ENCODE peak calls at places on chromosomes 5 and 9, in seven cellular contexts. One of them, this sample, is unnamed.

GRCh38 chr5:98770158-98770910 is 3.1 kb upstream of the RGMB start:
- DNase-seq in cardiac fibroblast: peak; percentile 66
- DNase-seq in lung: peak; percentile 55
- DNase-seq in fibroblast of the aortic adventitia: peak; percentile 75
- DNase-seq in lower leg skin: peak; percentile 92
- DNase-seq in OCI-LY7: no peak
- DNase-seq in AG10803: peak; percentile 73
- DNase-seq in this sample: peak; percentile 80

GRCh38 chr5:94690778-94691177 is 72.3 kb downstream of the SLF1 start:
- DNase-seq in cardiac fibroblast: peak; percentile 6
- DNase-seq in lung: no peak
- DNase-seq in fibroblast of the aortic adventitia: no peak
- DNase-seq in lower leg skin: no peak
- DNase-seq in OCI-LY7: no peak
- DNase-seq in AG10803: no peak
- DNase-seq in this sample: peak; percentile 51

GRCh38 chr5:63125862-63126261 is 547.2 kb downstream of the LRRC70 start:
- DNase-seq in cardiac fibroblast: peak; percentile 67
- DNase-seq in lung: no peak
- DNase-seq in fibroblast of the aortic adventitia: peak; percentile 52
- DNase-seq in lower leg skin: no peak
- DNase-seq in OCI-LY7: peak; percentile 8
- DNase-seq in AG10803: peak; percentile 30
- DNase-seq in this sample: peak; percentile 62

GRCh38 chr5:172299916-172300439 is 16.4 kb upstream of the UBTD2 start:
- DNase-seq in cardiac fibroblast: peak; percentile 61
- DNase-seq in lung: no peak
- DNase-seq in fibroblast of the aortic adventitia: no peak
- DNase-seq in lower leg skin: no peak
- DNase-seq in OCI-LY7: no peak
- DNase-seq in AG10803: no peak
- DNase-seq in this sample: peak; percentile 50

GRCh38 chr9:83469722-83470121 is 68.5 kb downstream of the FRMD3 start:
- DNase-seq in cardiac fibroblast: no peak
- DNase-seq in lung: no peak
- DNase-seq in fibroblast of the aortic adventitia: no peak
- DNase-seq in lower leg skin: no peak
- DNase-seq in OCI-LY7: no peak
- DNase-seq in AG10803: no peak
- DNase-seq in this sample: no peak

GRCh38 chr5:63916786-63917185 is 45.5 kb downstream of the HTR1A start:
- DNase-seq in cardiac fibroblast: peak; percentile 1
- DNase-seq in lung: no peak
- DNase-seq in fibroblast of the aortic adventitia: no peak
- DNase-seq in lower leg skin: no peak
- DNase-seq in OCI-LY7: no peak
- DNase-seq in AG10803: peak; percentile 9
- DNase-seq in this sample: peak; percentile 24

GRCh38 chr5:135220394-135221186 is 178.4 kb downstream of the MACROH2A1 start:
- DNase-seq in cardiac fibroblast: no peak
- DNase-seq in lung: no peak
- DNase-seq in fibroblast of the aortic adventitia: no peak
- DNase-seq in lower leg skin: peak; percentile 64
- DNase-seq in OCI-LY7: no peak
- DNase-seq in AG10803: no peak
- DNase-seq in this sample: no peak

GRCh38 chr5:116423587-116424257 is 150.9 kb downstream of the SEMA6A start:
- DNase-seq in cardiac fibroblast: no peak
- DNase-seq in lung: no peak
- DNase-seq in fibroblast of the aortic adventitia: no peak
- DNase-seq in lower leg skin: no peak
- DNase-seq in OCI-LY7: no peak
- DNase-seq in AG10803: no peak
- DNase-seq in this sample: no peak

GRCh38 chr5:17167171-17167891 is 50.1 kb upstream of the BASP1 start:
- DNase-seq in cardiac fibroblast: no peak
- DNase-seq in lung: no peak
- DNase-seq in fibroblast of the aortic adventitia: no peak
- DNase-seq in lower leg skin: no peak
- DNase-seq in OCI-LY7: no peak
- DNase-seq in AG10803: no peak
- DNase-seq in this sample: peak; percentile 62

GRCh38 chr9:21711504-21711903 is 90.9 kb upstream of the MTAP start:
- DNase-seq in cardiac fibroblast: no peak
- DNase-seq in lung: no peak
- DNase-seq in fibroblast of the aortic adventitia: no peak
- DNase-seq in lower leg skin: no peak
- DNase-seq in OCI-LY7: no peak
- DNase-seq in AG10803: peak; percentile 39
- DNase-seq in this sample: no peak

GRCh38 chr5:1288439-1289335 is 6.2 kb downstream of the TERT start:
- DNase-seq in cardiac fibroblast: no peak
- DNase-seq in lung: no peak
- DNase-seq in fibroblast of the aortic adventitia: no peak
- DNase-seq in lower leg skin: peak; percentile 72
- DNase-seq in OCI-LY7: no peak
- DNase-seq in AG10803: no peak
- DNase-seq in this sample: no peak

GRCh38 chr9:137255448-137256114 is 454 bp downstream of the NELFB start:
- DNase-seq in cardiac fibroblast: peak; percentile 45
- DNase-seq in lung: no peak
- DNase-seq in fibroblast of the aortic adventitia: peak; percentile 22
- DNase-seq in lower leg skin: no peak
- DNase-seq in OCI-LY7: peak; percentile 42
- DNase-seq in AG10803: peak; percentile 24
- DNase-seq in this sample: peak; percentile 45

GRCh38 chr5:74516217-74516636 is 124.3 kb downstream of the ENC1 start:
- DNase-seq in cardiac fibroblast: no peak
- DNase-seq in lung: no peak
- DNase-seq in fibroblast of the aortic adventitia: peak; percentile 29
- DNase-seq in lower leg skin: no peak
- DNase-seq in OCI-LY7: no peak
- DNase-seq in AG10803: peak; percentile 46
- DNase-seq in this sample: peak; percentile 26

GRCh38 chr9:76916231-76916630 is 10.3 kb upstream of the PRUNE2 start:
- DNase-seq in cardiac fibroblast: no peak
- DNase-seq in lung: no peak
- DNase-seq in fibroblast of the aortic adventitia: no peak
- DNase-seq in lower leg skin: no peak
- DNase-seq in OCI-LY7: no peak
- DNase-seq in AG10803: no peak
- DNase-seq in this sample: no peak

GRCh38 chr9:87405677-87406544 is 91.8 kb upstream of the DAPK1 start:
- DNase-seq in cardiac fibroblast: peak; percentile 76
- DNase-seq in lung: peak; percentile 48
- DNase-seq in fibroblast of the aortic adventitia: peak; percentile 48
- DNase-seq in lower leg skin: peak; percentile 87
- DNase-seq in OCI-LY7: no peak
- DNase-seq in AG10803: peak; percentile 53
- DNase-seq in this sample: peak; percentile 25

GRCh38 chr5:51465165-51465564 is 81.9 kb downstream of the ISL1 start:
- DNase-seq in cardiac fibroblast: no peak
- DNase-seq in lung: no peak
- DNase-seq in fibroblast of the aortic adventitia: no peak
- DNase-seq in lower leg skin: no peak
- DNase-seq in OCI-LY7: no peak
- DNase-seq in AG10803: no peak
- DNase-seq in this sample: peak; percentile 26

GRCh38 chr9:25117791-25118190 is 560.5 kb downstream of the TUSC1 start:
- DNase-seq in cardiac fibroblast: no peak
- DNase-seq in lung: no peak
- DNase-seq in fibroblast of the aortic adventitia: no peak
- DNase-seq in lower leg skin: no peak
- DNase-seq in OCI-LY7: no peak
- DNase-seq in AG10803: no peak
- DNase-seq in this sample: no peak

GRCh38 chr5:117102591-117102990 is 528.0 kb upstream of the SEMA6A start:
- DNase-seq in cardiac fibroblast: no peak
- DNase-seq in lung: no peak
- DNase-seq in fibroblast of the aortic adventitia: no peak
- DNase-seq in lower leg skin: no peak
- DNase-seq in OCI-LY7: no peak
- DNase-seq in AG10803: no peak
- DNase-seq in this sample: no peak

GRCh38 chr9:95494416-95495371 is 22.1 kb downstream of the PTCH1 start:
- DNase-seq in cardiac fibroblast: no peak
- DNase-seq in lung: no peak
- DNase-seq in fibroblast of the aortic adventitia: no peak
- DNase-seq in lower leg skin: peak; percentile 89
- DNase-seq in OCI-LY7: peak; percentile 98
- DNase-seq in AG10803: no peak
- DNase-seq in this sample: peak; percentile 10

GRCh38 chr9:99966720-99967119 is 60.3 kb downstream of the STX17 start:
- DNase-seq in cardiac fibroblast: no peak
- DNase-seq in lung: no peak
- DNase-seq in fibroblast of the aortic adventitia: peak; percentile 4
- DNase-seq in lower leg skin: no peak
- DNase-seq in OCI-LY7: no peak
- DNase-seq in AG10803: peak; percentile 12
- DNase-seq in this sample: peak; percentile 35

GRCh38 chr9:122464633-122465567 is 12.8 kb downstream of the OR1J1 start:
- DNase-seq in cardiac fibroblast: peak; percentile 97
- DNase-seq in lung: peak; percentile 84
- DNase-seq in fibroblast of the aortic adventitia: peak; percentile 94
- DNase-seq in lower leg skin: peak; percentile 92
- DNase-seq in OCI-LY7: peak; percentile 83
- DNase-seq in AG10803: peak; percentile 95
- DNase-seq in this sample: peak; percentile 86
- H3K4me3 ChIP-seq in cardiac fibroblast: peak overlapping the region; percentile 32
- H3K4me3 ChIP-seq in lung: peak overlapping the region; percentile 4
- H3K4me3 ChIP-seq in fibroblast of the aortic adventitia: peak overlapping the region; percentile 54
- H3K4me3 ChIP-seq in lower leg skin: peak overlapping the region; percentile 4
- H3K4me3 ChIP-seq in OCI-LY7: peak overlapping the region; percentile 59
- H3K4me3 ChIP-seq in AG10803: peak overlapping the region; percentile 51
- H3K4me3 ChIP-seq in this sample: peak overlapping the region; percentile 34

DNA sequence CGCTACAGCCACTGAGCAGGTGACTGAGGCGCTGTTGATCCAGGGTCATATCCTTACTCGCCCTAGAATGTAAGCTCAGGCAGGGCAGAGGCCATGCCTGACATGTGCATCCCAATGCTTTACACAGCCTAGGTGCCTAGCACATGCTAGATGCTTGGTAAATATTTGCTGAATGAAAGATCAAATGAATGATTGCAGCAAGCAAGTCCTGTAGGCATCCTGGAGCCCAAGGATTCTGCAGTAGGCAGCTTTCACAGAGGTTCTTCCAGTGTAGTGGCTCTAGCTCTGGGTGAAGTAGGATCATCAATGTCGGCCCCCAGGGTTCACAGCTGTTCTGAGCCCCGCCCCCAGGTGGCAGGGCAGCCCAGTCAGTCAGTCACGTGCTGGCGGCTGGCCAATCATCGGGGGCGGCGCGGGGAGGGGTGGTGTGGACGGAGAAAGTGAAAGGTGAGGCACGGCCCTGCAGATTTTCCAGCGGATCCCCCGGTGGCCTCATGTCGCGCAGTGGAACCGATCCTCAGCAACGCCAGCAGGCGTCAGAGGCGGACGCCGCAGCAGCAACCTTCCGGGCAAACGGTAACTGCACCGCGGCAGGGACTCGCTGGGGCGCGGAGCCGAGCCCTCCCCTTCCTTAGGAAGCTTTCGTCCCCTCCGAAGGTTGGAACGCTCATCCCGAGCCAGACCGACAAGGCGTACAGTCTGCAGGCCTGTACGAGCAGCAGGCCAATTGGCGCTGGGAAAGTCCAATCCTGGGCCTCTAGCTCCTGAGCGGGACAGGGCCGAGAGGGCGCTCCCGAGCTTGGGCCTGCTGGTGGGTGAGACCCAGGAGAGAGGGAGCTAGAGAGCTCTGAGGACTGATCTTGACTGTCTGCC is at the start of gene GALT:
- DNase-seq in cardiac fibroblast: peak; percentile 87
- DNase-seq in lung: peak; percentile 99
- DNase-seq in fibroblast of the aortic adventitia: peak; percentile 79
- DNase-seq in lower leg skin: peak; percentile 99
- DNase-seq in OCI-LY7: peak; percentile 93
- DNase-seq in AG10803: peak; percentile 81
- DNase-seq in this sample: peak; percentile 84
- TF ChIP-seq CTCF in cardiac fibroblast: peak; percentile 58
- TF ChIP-seq CTCF in lung: peak; percentile 22
- TF ChIP-seq CTCF in fibroblast of the aortic adventitia: peak; percentile 59
- TF ChIP-seq CTCF in lower leg skin: no peak
- TF ChIP-seq CTCF in OCI-LY7: peak; percentile 80
- TF ChIP-seq CTCF in AG10803: peak; percentile 61
- TF ChIP-seq CTCF in this sample: peak; percentile 64

GRCh38 chr9:127835930-127836586 is 18.4 kb downstream of the ENG start:
- DNase-seq in cardiac fibroblast: peak; percentile 80
- DNase-seq in lung: no peak
- DNase-seq in fibroblast of the aortic adventitia: peak; percentile 63
- DNase-seq in lower leg skin: no peak
- DNase-seq in OCI-LY7: no peak
- DNase-seq in AG10803: peak; percentile 82
- DNase-seq in this sample: peak; percentile 65
- H3K4me3 ChIP-seq in cardiac fibroblast: no peak overlapping the region
- H3K4me3 ChIP-seq in lung: no peak overlapping the region
- H3K4me3 ChIP-seq in fibroblast of the aortic adventitia: no peak overlapping the region
- H3K4me3 ChIP-seq in lower leg skin: no peak overlapping the region
- H3K4me3 ChIP-seq in OCI-LY7: no peak overlapping the region
- H3K4me3 ChIP-seq in AG10803: peak overlapping the region; percentile 40
- H3K4me3 ChIP-seq in this sample: no peak overlapping the region

GRCh38 chr5:140339636-140340035 is 6.8 kb downstream of the HBEGF start:
- DNase-seq in cardiac fibroblast: no peak
- DNase-seq in lung: no peak
- DNase-seq in fibroblast of the aortic adventitia: no peak
- DNase-seq in lower leg skin: no peak
- DNase-seq in OCI-LY7: no peak
- DNase-seq in AG10803: no peak
- DNase-seq in this sample: no peak

GRCh38 chr5:140336388-140336787 is 10.0 kb downstream of the HBEGF start:
- DNase-seq in cardiac fibroblast: peak; percentile 37
- DNase-seq in lung: no peak
- DNase-seq in fibroblast of the aortic adventitia: no peak
- DNase-seq in lower leg skin: no peak
- DNase-seq in OCI-LY7: no peak
- DNase-seq in AG10803: peak; percentile 21
- DNase-seq in this sample: no peak

GRCh38 chr5:140337880-140338279 is 8.5 kb downstream of the HBEGF start:
- DNase-seq in cardiac fibroblast: no peak
- DNase-seq in lung: no peak
- DNase-seq in fibroblast of the aortic adventitia: no peak
- DNase-seq in lower leg skin: no peak
- DNase-seq in OCI-LY7: no peak
- DNase-seq in AG10803: no peak
- DNase-seq in this sample: no peak

GRCh38 chr5:140338918-140339317 is 7.5 kb downstream of the HBEGF start:
- DNase-seq in cardiac fibroblast: no peak
- DNase-seq in lung: no peak
- DNase-seq in fibroblast of the aortic adventitia: no peak
- DNase-seq in lower leg skin: no peak
- DNase-seq in OCI-LY7: no peak
- DNase-seq in AG10803: no peak
- DNase-seq in this sample: no peak

DNA sequence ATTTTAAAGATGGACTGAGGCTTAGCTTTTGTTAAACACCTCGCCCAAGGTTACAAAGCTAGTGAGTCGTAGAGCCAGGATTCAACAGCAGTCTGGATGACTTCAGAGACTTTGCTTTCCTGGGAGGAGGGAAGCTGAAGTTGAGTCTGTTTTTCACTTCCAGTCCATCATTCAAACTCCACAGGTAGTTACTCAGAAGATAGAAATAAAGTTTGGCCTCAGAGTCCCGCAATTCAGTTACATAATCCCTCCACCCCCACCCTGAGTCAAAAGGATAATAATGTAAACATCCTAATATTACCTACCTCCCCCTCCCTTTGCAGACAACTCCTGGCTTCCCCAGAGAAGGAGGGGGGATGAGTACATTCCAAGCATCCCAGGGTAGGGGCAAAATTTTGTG is 8.1 kb downstream of the HBEGF start:
- DNase-seq in cardiac fibroblast: no peak
- DNase-seq in lung: no peak
- DNase-seq in fibroblast of the aortic adventitia: peak; percentile 28
- DNase-seq in lower leg skin: no peak
- DNase-seq in OCI-LY7: no peak
- DNase-seq in AG10803: peak; percentile 26
- DNase-seq in this sample: no peak
- TF ChIP-seq CTCF in cardiac fibroblast: no peak
- TF ChIP-seq CTCF in lung: no peak
- TF ChIP-seq CTCF in fibroblast of the aortic adventitia: no peak
- TF ChIP-seq CTCF in lower leg skin: no peak
- TF ChIP-seq CTCF in OCI-LY7: no peak
- TF ChIP-seq CTCF in AG10803: no peak
- TF ChIP-seq CTCF in this sample: no peak

This sample was measured in astrocyte of the spinal cord.